ENCODE peak calls at places on chromosomes 4 and X, in four cellular contexts. H is GM04504; J is CD8-positive, alpha-beta T cell; I is H7. C is an unnamed sample.

GRCh38 chrX:132488092-132488749 is 617 bp downstream of the MBNL3 start:
- DNase-seq in H (no peak), J (peak), I (no peak), C (peak)

GRCh38 chr4:113070755-113071154 is 21.3 kb downstream of the ANK2 start:
- DNase-seq in H (no peak), J (no peak), I (no peak), C (no peak)

GRCh38 chrX:154092371-154092770 is 5.1 kb downstream of the MECP2 start:
- DNase-seq in H (no peak), J (no peak), I (no peak), C (no peak)

GRCh38 chrX:138711399-138712347 is at the start of gene FGF13:
- DNase-seq in H (no peak), J (peak), I (peak), C (no peak)

GRCh38 chr4:38889143-38889542 is 21.5 kb downstream of the FAM114A1 start:
- DNase-seq in H (peak), J (no peak), I (no peak), C (no peak)

GRCh38 chr4:151727365-151727764 is 33.4 kb downstream of the GATB start:
- DNase-seq in H (no peak), J (no peak), I (no peak), C (no peak)

GRCh38 chr4:118842055-118842454 is 6.1 kb upstream of the SEC24D start:
- DNase-seq in H (no peak), J (no peak), I (no peak), C (no peak)

GRCh38 chrX:107629533-107629909 is 1.2 kb downstream of the PRPS1 start:
- DNase-seq in H (no peak), J (no peak), I (peak), C (peak)

GRCh38 chr4:5955201-5955821 is 62.4 kb upstream of the CRMP1 start:
- DNase-seq in H (no peak), J (no peak), I (peak), C (no peak)

GRCh38 chr4:16967722-16968121 is 69.3 kb upstream of the LDB2 start:
- DNase-seq in H (peak), J (no peak), I (no peak), C (no peak)

GRCh38 chrX:107725761-107726555 is 49.6 kb downstream of the TSC22D3 start:
- DNase-seq in H (no peak), J (no peak), I (no peak), C (no peak)

GRCh38 chrX:9654928-9655327 is 110.7 kb downstream of the GPR143 start:
- DNase-seq in H (no peak), J (no peak), I (no peak), C (no peak)

GRCh38 chrX:48025561-48025960 is 18.8 kb downstream of the SPACA5 start:
- DNase-seq in H (peak), J (no peak), I (peak), C (peak)

GRCh38 chrX:71636438-71637252 is 18.3 kb upstream of the CXCR3 start:
- DNase-seq in H (no peak), J (peak), I (no peak), C (peak)

GRCh38 chr4:56907489-56908205 is at the start of gene REST:
- DNase-seq in H (peak), J (peak), I (peak), C (peak)

GRCh38 chr4:4852591-4853362 is 6.7 kb upstream of the MSX1 start:
- DNase-seq in H (peak), J (no peak), I (peak), C (no peak)

GRCh38 chr4:108527729-108528128 is 92.6 kb upstream of the RPL34 start:
- DNase-seq in H (no peak), J (peak), I (no peak), C (no peak)

GRCh38 chr4:128718793-128719192 is 90.7 kb upstream of the JADE1 start:
- DNase-seq in H (peak), J (no peak), I (no peak), C (no peak)

GRCh38 chrX:1391370-1391706 is 575 bp downstream of the SLC25A6 start:
- DNase-seq in H (no peak), J (no peak), I (peak), C (no peak)

GRCh38 chr4:165766976-165767375 is 106.1 kb upstream of the TLL1 start:
- DNase-seq in H (no peak), J (no peak), I (no peak), C (no peak)

GRCh38 chr4:175330236-175330635 is 412.1 kb downstream of the ADAM29 start:
- DNase-seq in H (peak), J (no peak), I (no peak), C (no peak)

GRCh38 chrX:53073115-53073581 is 9.0 kb upstream of the TSPYL2 start:
- DNase-seq in H (no peak), J (no peak), I (no peak), C (peak)

GRCh38 chr4:89657931-89658700 is 178.8 kb downstream of the SNCA start:
- DNase-seq in H (peak), J (no peak), I (no peak), C (peak)

GRCh38 chr4:89797117-89797516 is 39.8 kb downstream of the SNCA start:
- DNase-seq in H (no peak), J (no peak), I (no peak), C (no peak)

GRCh38 chr4:13968723-13969122 is 341.2 kb upstream of the BOD1L1 start:
- DNase-seq in H (no peak), J (no peak), I (no peak), C (no peak)

GRCh38 chrX:44494357-44494756 is 48.3 kb downstream of the FUNDC1 start:
- DNase-seq in H (no peak), J (no peak), I (no peak), C (no peak)

GRCh38 chr4:56468097-56468422 is 643 bp downstream of the SRP72 start:
- DNase-seq in H (no peak), J (peak), I (peak), C (no peak)

GRCh38 chrX:115709039-115709438 is 148.1 kb downstream of the PLS3 start:
- DNase-seq in H (no peak), J (no peak), I (no peak), C (no peak)

GRCh38 chrX:155094468-155095061 is 23.3 kb downstream of the BRCC3 start:
- DNase-seq in H (no peak), J (peak), I (peak), C (peak)

GRCh38 chrX:153794897-153795816 is 689 bp downstream of the SSR4 start:
- DNase-seq in H (no peak), J (no peak), I (peak), C (peak)

GRCh38 chrX:44914532-44915198 is 41.7 kb downstream of the KDM6A start:
- DNase-seq in H (no peak), J (no peak), I (no peak), C (no peak)